ENCODE peak calls at places on chromosomes 13 and 19, in eight cellular contexts. Y is CD4-positive, alpha-beta memory T cell; O is cardiac muscle cell; F is PC-9; H is uterus; X is CD4-positive, alpha-beta T cell; D is left lung; Z is small intestine. I is an unnamed sample.

GRCh38 chr13:68490594-68490993 is 1260.5 kb upstream of the PCDH9 start:
- DNase-seq in H (no peak), X (no peak), F (no peak), D (no peak), Y (no peak), O (no peak), Z (no peak), I (no peak)

GRCh38 chr19:41795031-41795461 is 1.3 kb upstream of the CEACAM3 start:
- DNase-seq in Y (peak), O (peak), D (no peak), Z (peak), F (no peak), X (peak), H (no peak), I (no peak)

GRCh38 chr19:18112989-18113478 is 15.5 kb downstream of the MAST3 start:
- DNase-seq in H (peak), D (peak), Z (peak), F (peak), O (peak), Y (peak), X (peak), I (no peak)

GRCh38 chr13:83691966-83692365 is 190.3 kb downstream of the SLITRK1 start:
- DNase-seq in F (no peak), Y (no peak), O (no peak), H (no peak), X (no peak), D (no peak), Z (no peak), I (no peak)

GRCh38 chr13:48236528-48237353 is 3.7 kb downstream of the ITM2B start:
- DNase-seq in Y (no peak), X (no peak), F (no peak), O (peak), D (no peak), H (no peak), Z (no peak), I (no peak)

GRCh38 chr19:5621311-5621944 is 1.1 kb downstream of the SAFB2 start:
- DNase-seq in X (no peak), F (no peak), H (peak), D (no peak), O (no peak), Z (peak), Y (no peak), I (no peak)

GRCh38 chr13:105363747-105364177 is 1171.7 kb downstream of the EFNB2 start:
- DNase-seq in Z (peak), Y (no peak), F (no peak), D (no peak), O (no peak), H (no peak), X (no peak), I (no peak)

GRCh38 chr13:86572115-86572514 is 772.9 kb upstream of the SLITRK6 start:
- DNase-seq in Z (no peak), H (no peak), O (no peak), D (no peak), X (no peak), Y (no peak), F (no peak), I (no peak)

GRCh38 chr13:67223024-67223423 is 7.1 kb downstream of the PCDH9 start:
- DNase-seq in X (no peak), Z (no peak), Y (no peak), O (no peak), H (no peak), F (no peak), D (no peak), I (no peak)

GRCh38 chr19:17103177-17103576 is 27.6 kb downstream of the MYO9B start:
- DNase-seq in D (no peak), H (no peak), F (peak), X (no peak), Y (no peak), O (no peak), Z (no peak), I (no peak)

GRCh38 chr19:19602713-19603320 is 15.7 kb downstream of the PBX4 start:
- DNase-seq in Z (no peak), O (no peak), X (no peak), H (no peak), D (no peak), Y (no peak), F (peak), I (no peak)

GRCh38 chr13:109783447-109783814 is 3.0 kb downstream of the IRS2 start:
- DNase-seq in F (peak), Y (no peak), X (peak), Z (no peak), O (no peak), D (no peak), H (no peak), I (no peak)

GRCh38 chr13:51916962-51917361 is 55.2 kb downstream of the CCDC70 start:
- DNase-seq in H (no peak), O (no peak), F (no peak), X (no peak), D (no peak), Y (no peak), Z (no peak), I (no peak)

GRCh38 chr13:29713841-29714240 is 118.4 kb upstream of the SLC7A1 start:
- DNase-seq in F (no peak), H (no peak), X (no peak), Z (peak), D (no peak), Y (no peak), O (no peak), I (no peak)

GRCh38 chr13:29721766-29722165 is 126.3 kb upstream of the SLC7A1 start:
- DNase-seq in O (no peak), F (no peak), D (no peak), Y (no peak), X (no peak), Z (no peak), H (no peak), I (no peak)

GRCh38 chr13:29722415-29722814 is 126.9 kb upstream of the SLC7A1 start:
- DNase-seq in D (no peak), Z (no peak), X (no peak), Y (no peak), F (no peak), H (no peak), O (no peak), I (no peak)

GRCh38 chr13:29716493-29716892 is 121.0 kb upstream of the SLC7A1 start:
- DNase-seq in O (no peak), D (no peak), Y (no peak), Z (no peak), X (no peak), F (no peak), H (no peak), I (no peak)

DNA sequence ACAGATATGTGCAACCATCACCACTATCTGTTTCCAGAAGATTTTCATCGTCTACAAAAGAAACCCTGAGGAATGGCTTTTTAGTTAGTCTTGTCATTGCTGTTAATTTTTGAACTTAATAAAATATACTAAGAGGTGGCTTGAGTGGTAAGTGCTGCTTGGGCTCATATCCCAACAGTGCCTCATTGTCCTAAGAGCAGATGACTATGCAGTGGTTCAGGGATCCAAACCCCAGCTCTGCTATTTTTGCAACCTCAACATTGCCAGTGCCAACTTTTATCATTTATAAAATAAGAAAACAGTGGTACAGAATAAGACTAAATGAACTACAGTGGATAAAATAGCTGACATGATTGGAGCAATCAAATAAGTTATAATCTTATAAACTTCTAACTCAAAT is 123.2 kb upstream of the SLC7A1 start:
- DNase-seq in X (no peak), O (no peak), F (no peak), D (no peak), Y (no peak), H (no peak), Z (no peak), I (no peak)
- H3K27ac ChIP-seq in X (no peak), O (no peak), F (no peak), D (no peak), Y (no peak), H (no peak), Z (no peak), I (no peak)

GRCh38 chr19:35044317-35045117 is 3.0 kb downstream of the HPN start:
- DNase-seq in F (no peak), H (no peak), Y (peak), O (peak), Z (peak), X (no peak), D (no peak), I (no peak)
- H3K27ac ChIP-seq in F (no peak), H (no peak), Y (no peak), O (no peak), Z (no peak), X (no peak), D (no peak), I (no peak)

GRCh38 chr13:35961461-35962220 is 169.5 kb downstream of the DCLK1 start:
- DNase-seq in Y (no peak), D (no peak), X (no peak), O (no peak), Z (no peak), H (no peak), F (no peak), I (no peak)
- H3K27ac ChIP-seq in Y (no peak), D (no peak), X (no peak), O (no peak), Z (no peak), H (peak), F (no peak), I (no peak)

DNA sequence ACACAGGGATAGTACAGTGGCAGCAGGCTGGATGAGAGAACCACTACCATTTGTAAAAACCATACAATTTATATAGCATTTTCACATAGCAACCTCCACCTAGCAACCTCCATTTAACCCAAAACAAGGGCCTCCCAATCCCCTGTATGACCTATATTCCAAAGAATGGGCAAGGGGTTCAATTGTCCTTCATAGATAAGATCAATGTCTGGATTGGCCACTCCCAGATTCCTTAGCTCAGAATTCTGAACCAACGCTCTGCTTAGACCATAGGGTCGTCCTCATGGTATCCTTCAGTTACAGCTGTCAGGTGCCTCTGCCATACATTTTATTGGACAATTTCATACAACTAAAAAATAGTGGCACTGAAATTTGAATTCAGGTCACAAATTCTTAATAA is 166.2 kb downstream of the KCTD12 start:
- DNase-seq in F (no peak), D (no peak), Z (no peak), X (no peak), O (no peak), H (no peak), Y (no peak), I (no peak)
- H3K27ac ChIP-seq in F (no peak), D (peak), Z (no peak), X (no peak), O (no peak), H (no peak), Y (no peak), I (no peak)

GRCh38 chr19:28170066-28170465 is 1042.9 kb downstream of the UQCRFS1 start:
- DNase-seq in D (no peak), F (no peak), O (no peak), H (no peak), Z (no peak), Y (no peak), X (no peak), I (no peak)
- H3K27ac ChIP-seq in D (no peak), F (no peak), O (no peak), H (no peak), Z (no peak), Y (no peak), X (no peak), I (no peak)

I was measured in epithelial cell of prostate.